ENCODE peak calls at places on chromosomes 12 and 14, in ten cellular contexts. R is Peyer's patch, V is lung, H is epithelial cell of proximal tubule, M is fibroblast of mammary gland, X is WERI-Rb-1, K is GM12864, P is AG09309, Q is psoas muscle, N is pancreas. E is an unnamed sample.

GRCh38 chr12:106953352-106954260 is 2.1 kb upstream of the TMEM263 start:
- DNase-seq in K (no peak), N (no peak), M (peak; percentile 50), P (no peak), X (no peak), V (no peak), R (no peak), H (no peak), Q (no peak), E (no peak)

GRCh38 chr12:42450248-42450647 is 124.3 kb downstream of the PPHLN1 start:
- DNase-seq in K (no peak), R (no peak), P (no peak), H (no peak), V (no peak), N (no peak), X (no peak), Q (peak; percentile 57), M (peak; percentile 71), E (no peak)

GRCh38 chr12:1138691-1139090 is 147.7 kb downstream of the ERC1 start:
- DNase-seq in H (no peak), V (no peak), Q (no peak), K (no peak), P (no peak), N (no peak), M (no peak), R (no peak), X (no peak), E (no peak)

GRCh38 chr12:109604902-109605536 is 31.4 kb downstream of the MVK start:
- DNase-seq in X (peak; percentile 87), H (no peak), R (no peak), K (no peak), N (no peak), P (no peak), M (no peak), Q (no peak), V (no peak), E (no peak)

GRCh38 chr12:73186272-73186671 is 914.1 kb downstream of the TRHDE start:
- DNase-seq in R (no peak), K (no peak), Q (no peak), M (no peak), X (no peak), N (no peak), P (no peak), V (no peak), H (no peak), E (no peak)

GRCh38 chr12:64574837-64575236 is 35.5 kb upstream of the RASSF3 start:
- DNase-seq in K (no peak), V (no peak), P (no peak), H (no peak), X (no peak), N (no peak), R (no peak), Q (no peak), M (no peak), E (no peak)

GRCh38 chr14:22814945-22815713 is at the start of gene SLC7A7:
- DNase-seq in V (peak; percentile 31), Q (no peak), K (no peak), R (peak; percentile 69), H (no peak), M (no peak), X (no peak), N (no peak), P (no peak), E (no peak)

GRCh38 chr14:42715316-42715715 is 1108.6 kb downstream of the LRFN5 start:
- DNase-seq in V (no peak), Q (no peak), X (no peak), P (no peak), R (no peak), N (no peak), K (no peak), H (peak; percentile 10), M (peak; percentile 56), E (no peak)

GRCh38 chr14:96117101-96117897 is 78.1 kb downstream of the C14orf132 start:
- DNase-seq in M (peak; percentile 42), R (no peak), H (no peak), K (no peak), N (no peak), V (no peak), P (no peak), X (no peak), Q (no peak), E (no peak)

GRCh38 chr12:92297932-92298681 is 152.5 kb upstream of the BTG1 start:
- DNase-seq in V (no peak), N (no peak), R (no peak), M (peak; percentile 92), K (no peak), Q (no peak), X (no peak), H (no peak), P (peak; percentile 76), E (peak; percentile 5)

GRCh38 chr12:96036765-96037455 is 1.5 kb upstream of the LTA4H start:
- DNase-seq in V (no peak), N (no peak), P (no peak), R (no peak), X (no peak), H (no peak), K (no peak), M (peak; percentile 82), Q (no peak), E (no peak)

GRCh38 chr14:94129758-94130414 is 482 bp upstream of the IFI27L2 start:
- DNase-seq in R (no peak), P (no peak), K (no peak), N (no peak), H (no peak), X (peak; percentile 48), M (peak; percentile 75), Q (no peak), V (no peak), E (peak; percentile 24)

GRCh38 chr12:80353254-80353653 is 90.8 kb upstream of the PTPRQ start:
- DNase-seq in Q (no peak), V (no peak), R (no peak), P (no peak), H (no peak), X (no peak), M (peak; percentile 6), K (no peak), N (no peak), E (no peak)

GRCh38 chr12:113083863-113084430 is 27.4 kb downstream of the DTX1 start:
- DNase-seq in P (no peak), H (no peak), K (no peak), X (no peak), N (no peak), V (peak; percentile 38), R (peak; percentile 54), Q (peak; percentile 86), M (no peak), E (no peak)

DNA sequence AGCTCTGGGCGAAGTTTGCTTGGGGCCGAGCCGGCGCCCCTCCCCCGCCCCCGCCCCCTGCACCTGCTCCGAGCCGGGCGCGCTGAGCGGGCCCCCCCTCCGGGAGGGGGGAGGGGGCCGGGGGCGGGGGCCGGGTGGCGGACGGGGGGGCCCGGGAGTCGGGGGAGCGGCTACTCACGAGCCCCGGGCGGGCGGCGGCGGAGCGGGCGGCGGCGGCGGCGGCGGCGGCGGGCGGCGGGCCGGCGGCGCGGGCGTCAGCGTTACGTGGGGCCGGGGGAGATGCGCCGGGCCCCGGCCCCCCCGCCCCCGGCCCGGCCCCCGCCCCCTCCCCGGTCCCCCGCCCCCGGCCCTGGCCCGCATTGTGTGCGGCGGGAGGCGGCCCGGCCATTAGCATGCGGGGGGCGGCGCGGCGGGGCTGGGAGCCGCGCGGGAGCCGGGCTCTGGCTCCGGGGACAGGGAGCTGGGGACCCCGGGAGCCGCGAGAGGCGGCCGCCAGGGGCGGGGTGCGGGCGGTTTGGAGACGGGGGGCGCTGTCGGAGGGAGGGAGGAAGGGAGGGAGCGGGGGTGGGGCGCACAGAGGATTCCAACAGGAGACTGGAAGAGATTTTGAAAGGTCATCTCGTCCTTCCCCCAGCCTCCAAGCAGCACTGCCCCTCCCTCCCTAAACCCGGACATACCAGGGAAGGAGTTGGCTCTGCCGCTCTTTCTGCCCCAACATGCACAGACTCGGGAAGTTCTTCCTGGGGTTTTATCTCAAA is at the start of gene ZNF219:
- DNase-seq in R (peak; percentile 77), K (no peak), X (peak; percentile 81), N (peak; percentile 44), H (no peak), V (peak; percentile 66), M (peak; percentile 54), P (no peak), Q (peak; percentile 70), E (no peak)
- TF ChIP-seq CTCF in R (no peak), K (peak; percentile 15), X (no peak), N (no peak), H (no peak), V (no peak), M (no peak), P (no peak), Q (no peak), E (no peak)

GRCh38 chr14:64709126-64709525 is 4.9 kb downstream of the PLEKHG3 start:
- DNase-seq in M (no peak), H (no peak), Q (no peak), R (no peak), X (no peak), K (no peak), V (no peak), N (peak; percentile 10), P (no peak), E (no peak)
- H3K4me3 ChIP-seq in M (no peak overlapping the region), H (peak overlapping the region; percentile 47), Q (peak overlapping the region; percentile 89), R (no peak overlapping the region), X (no peak overlapping the region), K (no peak overlapping the region), V (no peak overlapping the region), N (no peak overlapping the region), P (no peak overlapping the region), E (no peak overlapping the region)

GRCh38 chr12:132190834-132191500 is 46.7 kb downstream of the NOC4L start:
- DNase-seq in P (no peak), X (no peak), K (no peak), H (no peak), R (no peak), Q (no peak), N (no peak), M (no peak), V (no peak), E (no peak)
- TF ChIP-seq CTCF in P (no peak), X (no peak), K (no peak), H (no peak), R (no peak), Q (no peak), N (no peak), M (no peak), V (no peak), E (no peak)

GRCh38 chr14:100568164-100568997 is 18.8 kb downstream of the BEGAIN start:
- DNase-seq in P (no peak), K (no peak), R (no peak), M (no peak), V (no peak), Q (no peak), H (no peak), N (no peak), X (no peak), E (no peak)

GRCh38 chr14:100567009-100567876 is 20.0 kb downstream of the BEGAIN start:
- DNase-seq in H (no peak), Q (no peak), V (no peak), P (no peak), M (no peak), K (no peak), X (no peak), N (peak; percentile 58), R (no peak), E (no peak)

GRCh38 chr14:100566586-100566985 is 20.6 kb downstream of the BEGAIN start:
- DNase-seq in Q (no peak), X (no peak), M (no peak), P (no peak), V (no peak), N (no peak), K (no peak), H (no peak), R (no peak), E (no peak)

GRCh38 chr14:100568998-100569733 is 18.1 kb downstream of the BEGAIN start:
- DNase-seq in P (no peak), H (no peak), N (no peak), R (no peak), X (no peak), M (no peak), V (no peak), Q (no peak), K (no peak), E (no peak)

GRCh38 chr14:100567877-100568163 is 19.4 kb downstream of the BEGAIN start:
- DNase-seq in H (no peak), K (no peak), X (no peak), P (no peak), Q (no peak), R (no peak), N (no peak), M (no peak), V (no peak), E (no peak)
- H3K4me3 ChIP-seq in H (no peak overlapping the region), K (no peak overlapping the region), X (peak overlapping the region; percentile 40), P (no peak overlapping the region), Q (peak overlapping the region; percentile 64), R (peak overlapping the region; percentile 28), N (peak overlapping the region; percentile 76), M (no peak overlapping the region), V (no peak overlapping the region), E (no peak overlapping the region)

E was measured in CD8-positive, alpha-beta T cell.